ENCODE peak calls at places on chromosome 17, in five cellular contexts. C, T, F, X and M are unnamed samples.

GRCh38 chr17:72462814-72463213 is 342.0 kb downstream of the SOX9 start:
- DNase-seq in T (no peak), C (no peak), F (no peak), X (no peak), M (no peak)

GRCh38 chr17:13575922-13576419 is 25.8 kb downstream of the HS3ST3A1 start:
- DNase-seq in C (no peak), T (no peak), X (no peak), F (no peak), M (no peak)

GRCh38 chr17:51734462-51734861 is 424.1 kb downstream of the CA10 start:
- DNase-seq in X (no peak), T (no peak), F (no peak), C (no peak), M (peak)

GRCh38 chr17:66725956-66726355 is 109.0 kb upstream of the CACNG5 start:
- DNase-seq in T (no peak), C (no peak), X (no peak), F (no peak), M (no peak)

GRCh38 chr17:15414502-15415348 is 52.7 kb downstream of the CDRT4 start:
- DNase-seq in T (peak), C (peak), X (no peak), F (no peak), M (no peak)

GRCh38 chr17:10631048-10631700 is 25.9 kb downstream of the MYH3 start:
- DNase-seq in T (no peak), X (no peak), C (no peak), F (no peak), M (peak)

GRCh38 chr17:9022553-9023388 is 1.5 kb downstream of the NTN1 start:
- DNase-seq in C (peak), T (no peak), F (no peak), X (no peak), M (peak)

GRCh38 chr17:21511368-21512195 is 135.4 kb downstream of the KCNJ12 start:
- DNase-seq in F (peak), X (peak), C (peak), T (peak), M (peak)

GRCh38 chr17:66190738-66191606 is 961 bp downstream of the CEP112 start:
- DNase-seq in F (no peak), T (peak), X (no peak), C (no peak), M (no peak)

GRCh38 chr17:4276514-4276913 is 12.7 kb upstream of the ANKFY1 start:
- DNase-seq in T (no peak), F (no peak), C (no peak), X (no peak), M (no peak)

GRCh38 chr17:50129946-50130777 is at the start of gene SAMD14:
- DNase-seq in T (no peak), C (no peak), X (no peak), F (no peak), M (peak)

GRCh38 chr17:36689089-36689667 is 87.8 kb downstream of the MRM1 start:
- DNase-seq in X (no peak), T (no peak), F (no peak), C (no peak), M (no peak)

GRCh38 chr17:62778990-62779681 is 29.0 kb downstream of the MARCHF10 start:
- DNase-seq in X (peak), C (no peak), F (no peak), T (peak), M (no peak)

GRCh38 chr17:7502987-7503386 is 18.8 kb downstream of the POLR2A start:
- DNase-seq in X (no peak), F (no peak), T (no peak), C (no peak), M (no peak)
- TF ChIP-seq CTCF in X (no peak), F (no peak), T (peak), C (no peak), M (no peak)

GRCh38 chr17:7992516-7992915 is 9.9 kb upstream of the GUCY2D start:
- DNase-seq in X (no peak), C (no peak), T (no peak), F (no peak), M (no peak)

GRCh38 chr17:7989781-7990655 is 12.4 kb upstream of the GUCY2D start:
- DNase-seq in C (peak), X (peak), F (peak), T (peak), M (peak)

GRCh38 chr17:7984904-7985303 is 17.5 kb upstream of the GUCY2D start:
- DNase-seq in T (no peak), F (no peak), C (no peak), X (no peak), M (no peak)

GRCh38 chr17:7987112-7987893 is 15.1 kb upstream of the GUCY2D start:
- DNase-seq in T (no peak), F (no peak), C (no peak), X (peak), M (no peak)

GRCh38 chr17:7988750-7989178 is 13.7 kb upstream of the GUCY2D start:
- DNase-seq in F (no peak), C (no peak), X (no peak), T (no peak), M (peak)
- TF ChIP-seq CTCF in F (peak), C (peak), X (peak), T (peak), M (peak)

GRCh38 chr17:80847506-80848230 is 144.0 kb upstream of the CHMP6 start:
- DNase-seq in T (no peak), C (no peak), F (peak), X (no peak), M (no peak)

GRCh38 chr17:80844418-80844990 is 147.1 kb upstream of the CHMP6 start:
- DNase-seq in F (no peak), T (peak), C (no peak), X (no peak), M (no peak)

GRCh38 chr17:80846932-80847331 is 144.7 kb upstream of the CHMP6 start:
- DNase-seq in F (no peak), T (no peak), C (no peak), X (no peak), M (no peak)

GRCh38 chr17:80845121-80845862 is 146.3 kb upstream of the CHMP6 start:
- DNase-seq in F (no peak), T (peak), X (no peak), C (no peak), M (no peak)

GRCh38 chr17:80845863-80846671 is 145.6 kb upstream of the CHMP6 start:
- DNase-seq in T (peak), X (no peak), C (peak), F (no peak), M (no peak)
- TF ChIP-seq CTCF in T (no peak), X (no peak), C (peak), F (no peak), M (no peak)

GRCh38 chr17:39704821-39705551 is 5.1 kb downstream of the ERBB2 start:
- DNase-seq in T (no peak), X (no peak), F (no peak), C (no peak), M (no peak)
- TF ChIP-seq CTCF in T (peak), X (peak), F (no peak), C (peak), M (no peak)

DNA sequence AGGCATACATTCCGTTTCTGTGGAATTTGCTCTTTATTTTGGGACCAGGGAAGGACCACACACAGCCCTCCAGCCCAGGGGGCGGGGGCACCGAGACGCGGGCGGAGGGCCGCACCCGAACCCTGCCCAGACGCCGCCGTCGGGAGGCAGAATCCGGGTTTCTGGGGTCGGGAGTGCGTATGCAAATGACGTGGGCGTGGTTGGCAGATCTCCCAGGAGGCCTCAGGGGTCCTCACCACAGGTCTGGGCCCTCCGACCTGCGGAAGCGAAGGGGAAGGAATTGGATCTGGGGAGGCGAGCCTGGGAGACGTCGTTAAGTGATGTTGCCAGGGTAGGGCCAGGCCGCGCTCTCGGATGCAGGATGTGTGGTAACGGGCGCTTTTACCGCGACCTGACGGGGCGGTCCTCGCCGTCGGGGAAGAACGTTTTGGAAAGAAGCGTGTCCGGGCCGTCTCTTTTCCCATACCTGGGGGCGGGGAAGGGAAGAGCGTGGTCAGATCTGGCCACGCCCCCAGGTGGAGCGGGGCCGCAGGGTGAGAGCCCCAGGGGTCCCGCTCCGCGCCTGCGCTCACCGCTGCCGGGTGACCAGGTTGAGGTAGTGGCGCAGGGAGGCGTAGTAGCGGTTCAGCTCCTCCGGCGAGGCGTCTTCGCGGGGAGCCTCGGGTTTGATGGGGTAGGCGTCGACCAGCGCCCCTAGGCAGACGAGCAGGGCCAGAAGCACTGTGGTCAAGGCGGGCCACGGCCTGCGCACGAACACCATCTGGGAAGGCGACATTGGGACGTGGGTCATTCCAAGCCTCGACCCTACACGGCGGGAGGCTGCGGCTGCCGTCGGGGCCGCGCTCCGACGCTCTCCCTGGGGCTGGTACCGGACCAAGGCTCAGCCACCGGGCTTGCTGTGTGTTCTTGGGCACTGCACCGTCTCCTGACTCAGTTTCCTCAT is 745 bp downstream of the PYY start:
- DNase-seq in T (no peak), X (no peak), F (no peak), C (no peak), M (peak)
- TF ChIP-seq CTCF in T (no peak), X (no peak), F (no peak), C (no peak), M (no peak)